ENCODE peak calls at places on chromosomes 12 and 14, in seven cellular contexts. W, B, M, L, E, D and S are unnamed samples.

GRCh38 chr14:32633214-32633864 is 304.2 kb downstream of the AKAP6 start:
- DNase-seq in D (no peak), L (no peak), W (no peak), M (no peak), E (no peak), B (no peak), S (no peak)

GRCh38 chr14:87059060-87059827 is 933.7 kb downstream of the GALC start:
- DNase-seq in L (no peak), W (no peak), D (no peak), E (no peak), M (no peak), B (no peak), S (no peak)

GRCh38 chr14:77126461-77126990 is 15.1 kb downstream of the ZDHHC22 start:
- DNase-seq in E (no peak), D (no peak), B (no peak), L (no peak), M (no peak), W (no peak), S (no peak)

GRCh38 chr12:87054225-87054624 is 798.0 kb upstream of the MGAT4C start:
- DNase-seq in M (no peak), L (no peak), B (no peak), W (no peak), E (no peak), D (no peak), S (no peak)

GRCh38 chr14:100677925-100678765 is 48.5 kb upstream of the DLK1 start:
- DNase-seq in W (peak; percentile 52), M (peak; percentile 33), B (peak; percentile 79), D (peak; percentile 85), E (no peak), L (peak; percentile 58), S (no peak)

GRCh38 chr12:124208469-124208868 is 86.4 kb upstream of the RFLNA start:
- DNase-seq in E (no peak), M (no peak), B (no peak), W (no peak), L (no peak), D (no peak), S (no peak)

GRCh38 chr14:105487449-105487985 is 831 bp downstream of the CRIP1 start:
- DNase-seq in L (peak; percentile 62), D (peak; percentile 67), E (peak; percentile 60), W (no peak), B (peak; percentile 94), M (peak; percentile 46), S (no peak)

GRCh38 chr14:85675957-85676356 is 146.0 kb downstream of the FLRT2 start:
- DNase-seq in D (no peak), B (no peak), W (no peak), L (no peak), M (no peak), E (no peak), S (no peak)

GRCh38 chr12:95115641-95116040 is 42.2 kb upstream of the NR2C1 start:
- DNase-seq in E (no peak), B (no peak), L (no peak), M (no peak), W (no peak), D (no peak), S (no peak)

DNA sequence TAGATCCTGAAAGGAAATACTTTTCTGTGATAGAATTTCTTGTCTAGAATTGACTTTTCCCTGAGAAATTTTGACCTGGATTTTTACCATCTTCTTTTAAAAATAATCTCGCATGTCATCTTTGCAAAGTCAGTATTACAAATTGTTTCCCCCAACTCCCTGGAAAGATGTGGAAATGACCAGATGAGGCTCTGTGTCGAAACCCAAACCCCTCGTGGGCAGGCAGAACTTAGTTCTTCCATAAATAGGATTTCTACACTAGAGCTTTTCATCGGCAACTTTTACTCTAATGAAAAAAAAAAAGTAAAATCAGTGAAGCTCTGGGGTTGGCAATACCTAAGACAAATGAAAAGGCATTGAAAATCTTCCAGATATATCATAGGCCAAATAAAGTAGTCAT is 17.0 kb downstream of the SSPN start:
- DNase-seq in W (no peak), E (no peak), D (no peak), B (no peak), M (no peak), L (no peak), S (no peak)
- TF ChIP-seq CTCF in W (no peak), E (no peak), D (no peak), B (no peak), M (no peak), L (no peak), S (no peak)

DNA sequence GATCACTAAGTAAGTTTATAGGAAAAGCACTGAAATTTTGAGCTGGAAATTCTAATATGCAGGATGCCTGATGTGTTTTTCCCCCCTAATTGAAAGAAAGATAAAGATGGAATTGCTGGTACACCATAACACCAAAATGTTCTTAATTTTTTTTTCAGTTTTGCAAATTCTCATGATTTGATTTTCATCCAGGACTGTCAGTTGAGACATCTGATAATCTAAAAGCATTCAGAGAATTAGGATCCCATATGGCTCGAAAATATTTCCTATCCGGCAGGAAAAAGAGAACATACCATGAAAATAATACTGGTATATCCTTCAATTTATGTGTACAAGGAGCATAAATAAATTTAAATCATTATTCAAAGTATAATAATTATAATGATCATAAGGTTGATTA is 452.1 kb downstream of the APAF1 start:
- DNase-seq in M (no peak), W (no peak), L (no peak), B (no peak), E (no peak), D (no peak), S (no peak)
- TF ChIP-seq CTCF in M (no peak), W (no peak), L (no peak), B (no peak), E (no peak), D (no peak), S (no peak)

GRCh38 chr14:81062816-81063215 is 107.4 kb downstream of the TSHR start:
- DNase-seq in E (no peak), W (peak; percentile 0), D (no peak), B (no peak), M (no peak), L (no peak), S (no peak)
- TF ChIP-seq CTCF in E (no peak), W (peak; percentile 18), D (peak; percentile 44), B (no peak), M (no peak), L (no peak), S (peak; percentile 36)

DNA sequence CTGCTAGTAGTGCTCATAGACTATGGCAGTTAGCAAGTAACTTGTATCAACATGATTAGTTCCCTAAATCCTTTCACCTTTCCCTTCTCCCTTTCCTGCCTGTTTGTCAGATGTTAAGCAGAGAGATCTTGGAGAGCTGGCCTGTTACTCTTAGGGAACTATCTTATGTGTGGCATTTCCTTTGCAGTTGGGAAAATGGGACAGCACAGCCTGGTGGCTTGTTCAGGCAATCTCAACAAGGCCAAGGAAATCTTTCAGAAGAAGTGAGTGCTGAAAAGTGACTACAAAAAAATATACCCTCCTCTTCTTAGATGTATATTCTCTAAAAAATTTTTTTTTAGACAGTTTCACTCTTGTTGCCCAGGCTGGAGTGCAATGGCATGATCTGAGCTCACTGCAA is 7.4 kb downstream of the PARP2 start:
- DNase-seq in E (no peak), D (no peak), L (no peak), W (peak; percentile 17), M (no peak), B (no peak), S (no peak)
- TF ChIP-seq CTCF in E (peak; percentile 8), D (peak; percentile 24), L (no peak), W (peak; percentile 22), M (no peak), B (no peak), S (peak; percentile 28)

DNA sequence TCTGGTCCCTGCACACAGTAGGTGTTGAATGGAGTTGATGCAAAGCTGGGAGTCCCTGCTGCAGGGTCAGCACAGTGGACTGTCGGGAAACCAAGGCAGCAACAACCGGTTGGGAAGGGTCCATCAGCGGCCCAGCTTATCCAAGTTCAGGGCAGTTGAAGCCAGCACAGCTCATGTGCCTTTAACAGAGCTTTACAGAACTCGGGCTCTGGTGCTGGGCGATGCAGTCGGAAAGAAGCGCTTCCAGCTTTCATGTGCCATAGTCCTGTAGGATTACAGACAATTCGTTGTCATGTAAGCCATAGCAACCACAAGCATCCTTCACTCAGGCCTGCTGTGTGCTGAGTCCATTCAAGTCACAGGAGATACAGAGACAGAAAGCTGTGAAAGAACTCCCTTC is 3.6 kb upstream of the FAM181A start:
- DNase-seq in L (no peak), D (no peak), E (no peak), M (no peak), B (no peak), W (no peak), S (no peak)
- TF ChIP-seq CTCF in L (no peak), D (no peak), E (no peak), M (no peak), B (no peak), W (no peak), S (no peak)

GRCh38 chr12:115166698-115167315 is 482.8 kb upstream of the TBX3 start:
- DNase-seq in W (peak; percentile 47), D (no peak), B (no peak), M (no peak), E (no peak), L (no peak), S (peak; percentile 11)
- TF ChIP-seq CTCF in W (peak; percentile 42), D (peak; percentile 50), B (no peak), M (no peak), E (no peak), L (no peak), S (peak; percentile 29)

GRCh38 chr12:78002878-78003277 is 172.2 kb downstream of the NAV3 start:
- DNase-seq in M (no peak), L (no peak), D (no peak), W (peak; percentile 15), B (no peak), E (no peak), S (no peak)
- TF ChIP-seq CTCF in M (no peak), L (no peak), D (no peak), W (no peak), B (no peak), E (no peak), S (peak; percentile 8)

GRCh38 chr12:27434673-27435565 is 11.6 kb upstream of the SMCO2 start:
- DNase-seq in M (no peak), E (peak; percentile 45), W (no peak), D (no peak), L (no peak), B (no peak), S (no peak)
- TF ChIP-seq CTCF in M (peak; percentile 36), E (peak; percentile 44), W (peak; percentile 49), D (peak; percentile 74), L (peak; percentile 53), B (peak; percentile 61), S (peak; percentile 78)